ENCODE peak calls at places on chromosomes 16 and 17, in six cellular contexts. Q is mucosa of gallbladder, E is A549, T is uterus, R is T-helper 2 cell, P is fibroblast of villous mesenchyme. N is an unnamed sample.

GRCh38 chr17:78534492-78535284 is 42.5 kb downstream of the DNAH17 start:
- DNase-seq in Q (no peak), T (no peak), E (no peak), R (no peak), P (no peak), N (no peak)

GRCh38 chr17:74295625-74296547 is 21.9 kb downstream of the DNAI2 start:
- DNase-seq in P (no peak), T (no peak), Q (no peak), R (no peak), E (no peak), N (peak; percentile 19)

GRCh38 chr16:84922351-84923135 is 88.8 kb downstream of the ZDHHC7 start:
- DNase-seq in T (peak; percentile 80), P (peak; percentile 86), Q (peak; percentile 74), R (no peak), E (no peak), N (no peak)

GRCh38 chr17:40659909-40660308 is 5.1 kb downstream of the KRT222 start:
- DNase-seq in T (no peak), E (no peak), R (no peak), Q (no peak), P (no peak), N (no peak)

GRCh38 chr16:27450836-27451341 is 48.9 kb downstream of the IL21R start:
- DNase-seq in R (no peak), Q (no peak), E (no peak), T (no peak), P (peak; percentile 33), N (peak; percentile 53)

GRCh38 chr16:12868169-12868568 is 33.2 kb upstream of the SHISA9 start:
- DNase-seq in Q (no peak), R (no peak), E (no peak), T (no peak), P (no peak), N (no peak)

GRCh38 chr17:53740312-53740711 is 82.4 kb upstream of the KIF2B start:
- DNase-seq in E (no peak), P (no peak), T (no peak), Q (no peak), R (no peak), N (no peak)

GRCh38 chr16:83272201-83272600 is 535.6 kb upstream of the HSBP1 start:
- DNase-seq in R (no peak), Q (no peak), P (no peak), T (no peak), E (no peak), N (no peak)

GRCh38 chr16:56189990-56190902 is 1.0 kb upstream of the GNAO1 start:
- DNase-seq in Q (no peak), T (no peak), E (no peak), R (no peak), P (no peak), N (no peak)

GRCh38 chr17:78147315-78147998 is 1.3 kb downstream of the C17orf99 start:
- DNase-seq in P (no peak), R (no peak), E (no peak), T (no peak), Q (no peak), N (no peak)

GRCh38 chr16:56589141-56590039 is at the start of gene MT3:
- DNase-seq in P (no peak), E (no peak), R (no peak), T (no peak), Q (no peak), N (no peak)

GRCh38 chr17:1644493-1645206 is 882 bp downstream of the SCARF1 start:
- DNase-seq in Q (no peak), E (no peak), T (no peak), P (peak; percentile 20), R (no peak), N (peak; percentile 48)

GRCh38 chr16:50718061-50718760 is 23.7 kb upstream of the CYLD start:
- DNase-seq in E (no peak), R (no peak), Q (no peak), T (no peak), P (peak; percentile 8), N (peak; percentile 70)

GRCh38 chr16:87434146-87434667 is 42.1 kb downstream of the MAP1LC3B start:
- DNase-seq in Q (no peak), P (no peak), E (no peak), T (no peak), R (no peak), N (no peak)

GRCh38 chr17:37671813-37672544 is 28.7 kb upstream of the DDX52 start:
- DNase-seq in Q (no peak), P (peak; percentile 79), R (no peak), T (no peak), E (peak; percentile 83), N (peak; percentile 92)

GRCh38 chr17:72920513-72920912 is 172.0 kb downstream of the SLC39A11 start:
- DNase-seq in P (no peak), E (no peak), R (no peak), T (no peak), Q (no peak), N (no peak)

GRCh38 chr17:32993977-32994376 is 2.3 kb downstream of the SPACA3 start:
- DNase-seq in E (no peak), T (no peak), Q (no peak), R (no peak), P (no peak), N (no peak)

GRCh38 chr16:59412275-59412841 is 678.2 kb upstream of the GOT2 start:
- DNase-seq in P (no peak), E (peak; percentile 15), R (no peak), T (no peak), Q (no peak), N (peak; percentile 7)

GRCh38 chr16:55055262-55055661 is 124.6 kb downstream of the IRX5 start:
- DNase-seq in E (no peak), Q (no peak), P (no peak), R (no peak), T (no peak), N (no peak)

GRCh38 chr16:53084736-53085538 is 30.1 kb downstream of the CHD9 start:
- DNase-seq in E (no peak), T (no peak), Q (no peak), P (no peak), R (no peak), N (no peak)

GRCh38 chr16:23511731-23512130 is 1.4 kb upstream of the GGA2 start:
- DNase-seq in P (no peak), T (no peak), E (no peak), Q (no peak), R (no peak), N (no peak)

GRCh38 chr17:13437966-13438779 is 163.6 kb downstream of the HS3ST3A1 start:
- DNase-seq in Q (peak; percentile 40), R (no peak), T (no peak), E (no peak), P (peak; percentile 20), N (peak; percentile 53)

GRCh38 chr16:71883193-71883848 is 661 bp downstream of the ZNF821 start:
- DNase-seq in E (no peak), P (no peak), R (no peak), Q (no peak), T (peak; percentile 40), N (no peak)

GRCh38 chr17:42153919-42154491 is 784 bp downstream of the RAB5C start:
- DNase-seq in T (no peak), R (no peak), E (no peak), P (peak; percentile 59), Q (no peak), N (peak; percentile 21)

GRCh38 chr17:43411820-43412529 is 13.2 kb downstream of the ARL4D start:
- DNase-seq in R (no peak), P (no peak), E (no peak), Q (no peak), T (no peak), N (no peak)

GRCh38 chr17:83096401-83097220 is 17.2 kb downstream of the METRNL start:
- DNase-seq in P (no peak), T (no peak), R (no peak), Q (no peak), E (no peak), N (no peak)

GRCh38 chr16:57422026-57422944 is 17.7 kb downstream of the CCL17 start:
- DNase-seq in P (peak; percentile 75), Q (peak; percentile 50), T (peak; percentile 55), E (peak; percentile 55), R (no peak), N (peak; percentile 65)

GRCh38 chr17:38729886-38730525 is at the start of gene CISD3:
- DNase-seq in E (peak; percentile 86), R (peak; percentile 79), Q (peak; percentile 85), P (peak; percentile 83), T (peak; percentile 78), N (peak; percentile 75)

GRCh38 chr17:45241315-45242011 is 19.8 kb downstream of the FMNL1 start:
- DNase-seq in Q (no peak), T (no peak), P (no peak), R (no peak), E (no peak), N (no peak)